ENCODE peak calls at places on chromosome 11, in six cellular contexts. W, A, P, U, B and Q are unnamed samples.

GRCh38 chr11:72577271-72577681 is 96.9 kb downstream of the PDE2A start:
- DNase-seq in W (peak), A (no peak), P (no peak), U (no peak), B (no peak), Q (no peak)

GRCh38 chr11:6606471-6607189 is 3.1 kb downstream of the ILK start:
- DNase-seq in W (peak), A (no peak), P (peak), U (peak), B (no peak), Q (peak)

GRCh38 chr11:102534261-102534872 is 3.8 kb upstream of the MMP7 start:
- DNase-seq in W (no peak), A (no peak), P (no peak), U (no peak), B (no peak), Q (no peak)

GRCh38 chr11:117421471-117421870 is 93.8 kb downstream of the CEP164 start:
- DNase-seq in W (no peak), A (no peak), P (no peak), U (no peak), B (no peak), Q (no peak)

GRCh38 chr11:67269401-67270255 is 3.4 kb downstream of the GRK2 start:
- DNase-seq in W (peak), A (peak), P (no peak), U (no peak), B (no peak), Q (peak)

GRCh38 chr11:18865951-18866350 is 73.3 kb downstream of the MRGPRX1 start:
- DNase-seq in W (peak), A (no peak), P (no peak), U (no peak), B (no peak), Q (no peak)

GRCh38 chr11:112459001-112459400 is 198.3 kb upstream of the PLET1 start:
- DNase-seq in W (no peak), A (no peak), P (peak), U (no peak), B (no peak), Q (no peak)

GRCh38 chr11:70769106-70769505 is 370.8 kb downstream of the CTTN start:
- DNase-seq in W (no peak), A (no peak), P (no peak), U (no peak), B (no peak), Q (no peak)

GRCh38 chr11:33147559-33147958 is 13.7 kb downstream of the CSTF3 start:
- DNase-seq in W (no peak), A (no peak), P (peak), U (no peak), B (no peak), Q (no peak)